ENCODE peak calls at places on chromosomes 12 and 14, in four cellular contexts. One of them, this sample, is unnamed.
A peak's percentile ranks its signal among the peaks of the same experiment; 100 is the strongest.

GRCh38 chr12:93199831-93200236 is 177.9 kb upstream of the NUDT4 start:
- DNase-seq in IMR-90: peak; percentile 56
- DNase-seq in fibroblast of lung: peak; percentile 65
- DNase-seq in CD4-positive, alpha-beta T cell: no peak
- DNase-seq in this sample: no peak

GRCh38 chr14:30949651-30950050 is 75.3 kb downstream of the COCH start:
- DNase-seq in IMR-90: no peak
- DNase-seq in fibroblast of lung: no peak
- DNase-seq in CD4-positive, alpha-beta T cell: no peak
- DNase-seq in this sample: no peak

GRCh38 chr14:25014440-25014839 is 35.5 kb downstream of the STXBP6 start:
- DNase-seq in IMR-90: peak; percentile 31
- DNase-seq in fibroblast of lung: peak; percentile 28
- DNase-seq in CD4-positive, alpha-beta T cell: no peak
- DNase-seq in this sample: no peak

GRCh38 chr12:80472912-80473500 is 29.0 kb downstream of the PTPRQ start:
- DNase-seq in IMR-90: peak; percentile 81
- DNase-seq in fibroblast of lung: peak; percentile 90
- DNase-seq in CD4-positive, alpha-beta T cell: no peak
- DNase-seq in this sample: no peak

GRCh38 chr12:15322164-15323054 is at the start of gene PTPRO:
- DNase-seq in IMR-90: no peak
- DNase-seq in fibroblast of lung: no peak
- DNase-seq in CD4-positive, alpha-beta T cell: no peak
- DNase-seq in this sample: peak; percentile 18

GRCh38 chr14:83164016-83164415 is 1630.4 kb upstream of the SEL1L start:
- DNase-seq in IMR-90: peak; percentile 98
- DNase-seq in fibroblast of lung: peak; percentile 76
- DNase-seq in CD4-positive, alpha-beta T cell: no peak
- DNase-seq in this sample: no peak

GRCh38 chr12:106764738-106765137 is 9.7 kb upstream of the RIC8B start:
- DNase-seq in IMR-90: no peak
- DNase-seq in fibroblast of lung: peak; percentile 56
- DNase-seq in CD4-positive, alpha-beta T cell: no peak
- DNase-seq in this sample: peak; percentile 71

GRCh38 chr14:55059333-55059732 is 7.9 kb downstream of the MAPK1IP1L start:
- DNase-seq in IMR-90: no peak
- DNase-seq in fibroblast of lung: no peak
- DNase-seq in CD4-positive, alpha-beta T cell: no peak
- DNase-seq in this sample: no peak

GRCh38 chr12:113798552-113798951 is 167.6 kb downstream of the RBM19 start:
- DNase-seq in IMR-90: no peak
- DNase-seq in fibroblast of lung: no peak
- DNase-seq in CD4-positive, alpha-beta T cell: no peak
- DNase-seq in this sample: no peak

GRCh38 chr12:97681612-97682504 is 219.3 kb downstream of the RMST start:
- DNase-seq in IMR-90: no peak
- DNase-seq in fibroblast of lung: no peak
- DNase-seq in CD4-positive, alpha-beta T cell: no peak
- DNase-seq in this sample: no peak

GRCh38 chr12:15788266-15789214 is 648 bp downstream of the EPS8 start:
- DNase-seq in IMR-90: peak; percentile 45
- DNase-seq in fibroblast of lung: peak; percentile 61
- DNase-seq in CD4-positive, alpha-beta T cell: peak; percentile 25
- DNase-seq in this sample: peak; percentile 42

GRCh38 chr12:131388164-131388795 is 322.6 kb upstream of the SFSWAP start:
- DNase-seq in IMR-90: no peak
- DNase-seq in fibroblast of lung: no peak
- DNase-seq in CD4-positive, alpha-beta T cell: no peak
- DNase-seq in this sample: no peak

GRCh38 chr14:21840765-21841164 is 167.1 kb upstream of the OR4E1 start:
- DNase-seq in IMR-90: no peak
- DNase-seq in fibroblast of lung: no peak
- DNase-seq in CD4-positive, alpha-beta T cell: no peak
- DNase-seq in this sample: no peak

GRCh38 chr14:70706177-70706576 is 64.5 kb downstream of the TTC9 start:
- DNase-seq in IMR-90: no peak
- DNase-seq in fibroblast of lung: no peak
- DNase-seq in CD4-positive, alpha-beta T cell: no peak
- DNase-seq in this sample: peak; percentile 42

GRCh38 chr14:82710257-82710841 is 1176.7 kb upstream of the SEL1L start:
- DNase-seq in IMR-90: peak; percentile 61
- DNase-seq in fibroblast of lung: peak; percentile 75
- DNase-seq in CD4-positive, alpha-beta T cell: no peak
- DNase-seq in this sample: peak; percentile 36

GRCh38 chr14:99415496-99416281 is 65.0 kb downstream of the SETD3 start:
- DNase-seq in IMR-90: peak; percentile 82
- DNase-seq in fibroblast of lung: peak; percentile 85
- DNase-seq in CD4-positive, alpha-beta T cell: peak; percentile 19
- DNase-seq in this sample: peak; percentile 51

GRCh38 chr12:52060498-52061177 is 9.1 kb upstream of the ATG101 start:
- DNase-seq in IMR-90: peak; percentile 71
- DNase-seq in fibroblast of lung: no peak
- DNase-seq in CD4-positive, alpha-beta T cell: no peak
- DNase-seq in this sample: peak; percentile 31

GRCh38 chr14:105861985-105862465 is 335.6 kb downstream of the TMEM121 start:
- DNase-seq in IMR-90: no peak
- DNase-seq in fibroblast of lung: no peak
- DNase-seq in CD4-positive, alpha-beta T cell: no peak
- DNase-seq in this sample: peak; percentile 30

GRCh38 chr12:125259525-125259924 is 194.3 kb downstream of the AACS start:
- DNase-seq in IMR-90: no peak
- DNase-seq in fibroblast of lung: no peak
- DNase-seq in CD4-positive, alpha-beta T cell: no peak
- DNase-seq in this sample: no peak

GRCh38 chr14:79186523-79186922 is 1016.4 kb downstream of the NRXN3 start:
- DNase-seq in IMR-90: peak; percentile 54
- DNase-seq in fibroblast of lung: peak; percentile 55
- DNase-seq in CD4-positive, alpha-beta T cell: no peak
- DNase-seq in this sample: no peak

DNA sequence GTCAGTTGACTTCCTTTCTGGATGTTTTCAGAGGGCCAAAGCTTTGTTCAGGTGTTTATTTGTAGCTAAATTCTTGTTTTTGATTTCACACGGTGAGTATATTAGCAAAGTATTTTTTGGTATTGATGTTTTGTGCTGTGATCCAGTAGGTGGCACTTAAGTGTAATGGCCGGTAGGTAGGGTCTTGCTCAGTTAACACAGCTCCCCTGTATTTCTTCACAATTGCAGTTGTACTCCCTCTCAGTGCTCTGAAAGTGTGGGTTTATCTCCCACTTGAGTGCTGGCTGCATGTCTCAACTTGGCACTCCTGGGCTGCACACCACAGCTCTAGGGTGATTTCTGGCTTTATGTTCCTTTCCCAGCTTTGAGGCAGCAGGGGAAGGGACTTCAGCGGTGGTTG is 339.5 kb downstream of the AEBP2 start:
- DNase-seq in IMR-90: no peak
- DNase-seq in fibroblast of lung: no peak
- DNase-seq in CD4-positive, alpha-beta T cell: no peak
- DNase-seq in this sample: no peak
- TF ChIP-seq CTCF in IMR-90: no peak
- TF ChIP-seq CTCF in fibroblast of lung: no peak
- TF ChIP-seq CTCF in CD4-positive, alpha-beta T cell: no peak
- TF ChIP-seq CTCF in this sample: no peak

GRCh38 chr12:111220363-111220762 is 148.5 kb downstream of the PHETA1 start:
- DNase-seq in IMR-90: no peak
- DNase-seq in fibroblast of lung: no peak
- DNase-seq in CD4-positive, alpha-beta T cell: no peak
- DNase-seq in this sample: no peak

GRCh38 chr12:111215891-111216290 is 153.0 kb downstream of the PHETA1 start:
- DNase-seq in IMR-90: no peak
- DNase-seq in fibroblast of lung: no peak
- DNase-seq in CD4-positive, alpha-beta T cell: no peak
- DNase-seq in this sample: no peak

GRCh38 chr12:111218499-111218898 is 150.4 kb downstream of the PHETA1 start:
- DNase-seq in IMR-90: no peak
- DNase-seq in fibroblast of lung: no peak
- DNase-seq in CD4-positive, alpha-beta T cell: no peak
- DNase-seq in this sample: no peak

GRCh38 chr12:111219440-111219839 is 149.5 kb downstream of the PHETA1 start:
- DNase-seq in IMR-90: no peak
- DNase-seq in fibroblast of lung: no peak
- DNase-seq in CD4-positive, alpha-beta T cell: no peak
- DNase-seq in this sample: no peak

GRCh38 chr12:111216387-111217159 is 152.3 kb downstream of the PHETA1 start:
- DNase-seq in IMR-90: no peak
- DNase-seq in fibroblast of lung: no peak
- DNase-seq in CD4-positive, alpha-beta T cell: no peak
- DNase-seq in this sample: no peak
- H3K27me3 ChIP-seq in IMR-90: no peaks in the 10 kb centered on the region
- H3K27me3 ChIP-seq in fibroblast of lung: no peaks in the 10 kb centered on the region
- H3K27me3 ChIP-seq in CD4-positive, alpha-beta T cell: peaks cover 5% of the 10 kb centered on the region
- H3K27me3 ChIP-seq in this sample: peaks cover 2% of the 10 kb centered on the region

GRCh38 chr12:48873096-48873495 is 7.4 kb upstream of the RND1 start:
- DNase-seq in IMR-90: no peak
- DNase-seq in fibroblast of lung: no peak
- DNase-seq in CD4-positive, alpha-beta T cell: no peak
- DNase-seq in this sample: no peak
- H3K27ac ChIP-seq in IMR-90: no peak overlapping the region
- H3K27ac ChIP-seq in fibroblast of lung: no peak overlapping the region
- H3K27ac ChIP-seq in CD4-positive, alpha-beta T cell: no peak overlapping the region
- H3K27ac ChIP-seq in this sample: no peak overlapping the region

GRCh38 chr14:32232481-32232880 is 29.4 kb upstream of the RNU6-8 start:
- DNase-seq in IMR-90: no peak
- DNase-seq in fibroblast of lung: no peak
- DNase-seq in CD4-positive, alpha-beta T cell: no peak
- DNase-seq in this sample: no peak

GRCh38 chr14:32233292-32233691 is 30.2 kb upstream of the RNU6-8 start:
- DNase-seq in IMR-90: no peak
- DNase-seq in fibroblast of lung: no peak
- DNase-seq in CD4-positive, alpha-beta T cell: no peak
- DNase-seq in this sample: no peak

GRCh38 chr14:32230695-32231280 is 27.7 kb upstream of the RNU6-8 start:
- DNase-seq in IMR-90: peak; percentile 67
- DNase-seq in fibroblast of lung: peak; percentile 37
- DNase-seq in CD4-positive, alpha-beta T cell: no peak
- DNase-seq in this sample: no peak

GRCh38 chr14:32226051-32226450 is 23.0 kb upstream of the RNU6-8 start:
- DNase-seq in IMR-90: no peak
- DNase-seq in fibroblast of lung: no peak
- DNase-seq in CD4-positive, alpha-beta T cell: no peak
- DNase-seq in this sample: no peak

DNA sequence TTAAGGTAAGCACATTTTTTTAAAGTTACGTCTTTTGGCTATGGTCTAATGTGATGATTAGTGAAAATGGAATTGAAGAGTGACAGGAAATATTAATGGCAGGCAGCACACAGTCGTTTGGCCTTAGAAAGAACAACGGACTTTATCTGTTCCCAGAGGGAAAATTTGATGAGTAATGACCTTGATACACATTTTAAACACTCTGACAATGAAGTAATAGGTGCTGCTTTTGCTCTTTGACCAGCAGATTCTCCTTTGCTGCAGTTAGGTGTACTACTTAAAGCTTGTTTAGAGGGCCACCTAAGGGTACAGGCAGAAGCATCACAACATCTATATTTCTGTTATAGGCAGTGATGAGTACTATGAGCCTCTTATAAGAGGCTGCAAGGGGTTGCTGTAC is 27.1 kb upstream of the RNU6-8 start:
- DNase-seq in IMR-90: peak; percentile 33
- DNase-seq in fibroblast of lung: no peak
- DNase-seq in CD4-positive, alpha-beta T cell: no peak
- DNase-seq in this sample: peak; percentile 25
- TF ChIP-seq CTCF in IMR-90: no peak
- TF ChIP-seq CTCF in fibroblast of lung: no peak
- TF ChIP-seq CTCF in CD4-positive, alpha-beta T cell: no peak
- TF ChIP-seq CTCF in this sample: peak; percentile 7

GRCh38 chr12:57476993-57477709 is 2.5 kb downstream of the ARHGAP9 start:
- DNase-seq in IMR-90: no peak
- DNase-seq in fibroblast of lung: no peak
- DNase-seq in CD4-positive, alpha-beta T cell: no peak
- DNase-seq in this sample: no peak
- H3K27me3 ChIP-seq in IMR-90: peaks cover 60% of the 10 kb centered on the region
- H3K27me3 ChIP-seq in fibroblast of lung: peaks cover 63% of the 10 kb centered on the region
- H3K27me3 ChIP-seq in CD4-positive, alpha-beta T cell: no peaks in the 10 kb centered on the region
- H3K27me3 ChIP-seq in this sample: peaks cover 26% of the 10 kb centered on the region

GRCh38 chr12:110050927-110051326 is 2.6 kb upstream of the C12orf76 start:
- DNase-seq in IMR-90: no peak
- DNase-seq in fibroblast of lung: no peak
- DNase-seq in CD4-positive, alpha-beta T cell: no peak
- DNase-seq in this sample: no peak
- H3K27ac ChIP-seq in IMR-90: no peak overlapping the region
- H3K27ac ChIP-seq in fibroblast of lung: no peak overlapping the region
- H3K27ac ChIP-seq in CD4-positive, alpha-beta T cell: no peak overlapping the region
- H3K27ac ChIP-seq in this sample: no peak overlapping the region

GRCh38 chr12:56189918-56190694 is 823 bp upstream of the SMARCC2 start:
- DNase-seq in IMR-90: peak; percentile 85
- DNase-seq in fibroblast of lung: peak; percentile 87
- DNase-seq in CD4-positive, alpha-beta T cell: peak; percentile 69
- DNase-seq in this sample: peak; percentile 80
- TF ChIP-seq CTCF in IMR-90: no peak
- TF ChIP-seq CTCF in fibroblast of lung: no peak
- TF ChIP-seq CTCF in CD4-positive, alpha-beta T cell: no peak
- TF ChIP-seq CTCF in this sample: no peak

GRCh38 chr14:98136420-98136819 is 1135.6 kb downstream of the BCL11B start:
- DNase-seq in IMR-90: no peak
- DNase-seq in fibroblast of lung: no peak
- DNase-seq in CD4-positive, alpha-beta T cell: no peak
- DNase-seq in this sample: no peak
- H3K27me3 ChIP-seq in IMR-90: no peaks in the 10 kb centered on the region
- H3K27me3 ChIP-seq in fibroblast of lung: no peaks in the 10 kb centered on the region
- H3K27me3 ChIP-seq in CD4-positive, alpha-beta T cell: no peaks in the 10 kb centered on the region
- H3K27me3 ChIP-seq in this sample: peaks cover 4% of the 10 kb centered on the region

GRCh38 chr12:108825205-108825950 is 32.0 kb downstream of the SSH1 start:
- DNase-seq in IMR-90: peak; percentile 76
- DNase-seq in fibroblast of lung: peak; percentile 53
- DNase-seq in CD4-positive, alpha-beta T cell: no peak
- DNase-seq in this sample: no peak
- H3K27ac ChIP-seq in IMR-90: peak overlapping the region; percentile 99
- H3K27ac ChIP-seq in fibroblast of lung: peak overlapping the region; percentile 95
- H3K27ac ChIP-seq in CD4-positive, alpha-beta T cell: no peak overlapping the region
- H3K27ac ChIP-seq in this sample: peak overlapping the region; percentile 95

DNA sequence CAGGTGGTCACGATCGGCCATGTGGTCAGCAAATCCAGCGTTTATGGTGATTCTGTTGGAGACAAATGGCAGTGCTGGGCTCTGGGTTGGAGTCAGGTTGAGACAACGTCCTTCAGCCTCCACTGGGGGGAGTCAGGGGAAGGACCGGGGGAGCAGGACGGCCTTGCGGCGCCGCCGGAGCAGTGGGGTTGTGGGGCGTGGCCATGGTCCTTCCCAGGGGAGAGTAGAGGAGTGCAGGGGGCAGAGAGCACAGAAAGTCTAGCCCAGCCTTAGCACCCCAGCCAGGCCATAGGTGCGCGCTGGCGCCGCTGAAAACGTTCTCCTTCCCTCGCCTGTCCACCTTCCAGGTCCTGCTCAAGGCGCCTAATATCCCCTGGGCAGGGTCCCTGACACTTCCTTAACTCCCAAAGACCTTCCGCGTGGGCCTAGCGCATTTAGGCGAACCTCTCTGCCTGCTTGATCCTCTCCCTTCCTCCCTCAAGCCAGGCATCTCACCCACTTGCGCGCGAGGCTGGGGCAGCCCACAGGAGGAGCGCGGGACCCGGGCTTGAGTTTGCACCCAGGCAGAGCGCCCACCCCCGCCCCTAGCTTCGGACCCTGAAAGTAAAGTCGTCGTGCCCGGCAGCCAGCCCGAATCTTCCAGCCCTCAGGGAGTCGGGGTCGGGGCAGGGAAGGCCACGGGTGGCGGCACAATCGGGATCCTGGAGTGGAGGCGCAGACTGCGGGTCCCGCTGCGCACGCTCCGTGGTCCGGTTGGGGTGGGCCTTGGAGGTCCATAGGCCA is 3.1 kb upstream of the KIF26A start:
- DNase-seq in IMR-90: no peak
- DNase-seq in fibroblast of lung: no peak
- DNase-seq in CD4-positive, alpha-beta T cell: no peak
- DNase-seq in this sample: no peak
- TF ChIP-seq CTCF in IMR-90: peak; percentile 1
- TF ChIP-seq CTCF in fibroblast of lung: no peak
- TF ChIP-seq CTCF in CD4-positive, alpha-beta T cell: no peak
- TF ChIP-seq CTCF in this sample: no peak

This sample was measured in adrenal gland.